ENCODE peak calls at places on chromosomes 4 and X, in nine cellular contexts. E, L, Z, A, W, M, G, O and U are unnamed samples.

GRCh38 chr4:99102634-99103033 is 14.0 kb upstream of the ADH5 start:
- DNase-seq in E (no peak), L (no peak), Z (no peak), A (no peak), W (no peak), M (no peak), G (no peak), O (no peak), U (no peak)

GRCh38 chr4:125097729-125098128 is 217.0 kb upstream of the FAT4 start:
- DNase-seq in E (no peak), L (no peak), Z (no peak), A (no peak), W (no peak), M (no peak), G (no peak), O (no peak), U (no peak)

GRCh38 chrX:136183917-136184316 is 36.6 kb downstream of the FHL1 start:
- DNase-seq in E (no peak), L (no peak), Z (no peak), A (no peak), W (no peak), M (no peak), G (no peak), O (no peak), U (no peak)

GRCh38 chr4:88958080-88958479 is 98.9 kb downstream of the FAM13A start:
- DNase-seq in E (no peak), L (peak; percentile 37), Z (no peak), A (no peak), W (no peak), M (no peak), G (no peak), O (no peak), U (no peak)

GRCh38 chr4:120057416-120057815 is 9.2 kb downstream of the MAD2L1 start:
- DNase-seq in E (no peak), L (no peak), Z (no peak), A (no peak), W (no peak), M (no peak), G (no peak), O (no peak), U (no peak)

GRCh38 chr4:94758700-94759399 is 1.1 kb downstream of the BMPR1B start:
- DNase-seq in E (no peak), L (peak; percentile 67), Z (no peak), A (no peak), W (no peak), M (peak; percentile 11), G (no peak), O (no peak), U (no peak)

GRCh38 chr4:57280481-57280880 is 170.3 kb upstream of the IGFBP7 start:
- DNase-seq in E (no peak), L (no peak), Z (no peak), A (no peak), W (no peak), M (no peak), G (no peak), O (no peak), U (no peak)

GRCh38 chr4:24801136-24801855 is 5.9 kb downstream of the SOD3 start:
- DNase-seq in E (no peak), L (no peak), Z (no peak), A (no peak), W (no peak), M (no peak), G (no peak), O (no peak), U (no peak)

GRCh38 chrX:45849261-45849660 is 648.6 kb upstream of the DIPK2B start:
- DNase-seq in E (no peak), L (peak; percentile 14), Z (no peak), A (peak; percentile 86), W (no peak), M (peak; percentile 15), G (no peak), O (peak; percentile 17), U (no peak)

GRCh38 chr4:39686997-39687396 is 10.9 kb upstream of the UBE2K start:
- DNase-seq in E (no peak), L (no peak), Z (no peak), A (no peak), W (no peak), M (no peak), G (no peak), O (no peak), U (no peak)

GRCh38 chrX:154064637-154065435 is 32.7 kb downstream of the MECP2 start:
- DNase-seq in E (no peak), L (no peak), Z (no peak), A (no peak), W (no peak), M (no peak), G (no peak), O (no peak), U (no peak)

GRCh38 chrX:16368696-16369095 is 201.4 kb downstream of the MAGEB17 start:
- DNase-seq in E (no peak), L (no peak), Z (no peak), A (no peak), W (no peak), M (no peak), G (no peak), O (no peak), U (no peak)

GRCh38 chr4:172725581-172725980 is 443.0 kb upstream of the GALNT7 start:
- DNase-seq in E (no peak), L (no peak), Z (no peak), A (peak; percentile 25), W (no peak), M (no peak), G (no peak), O (no peak), U (no peak)

GRCh38 chrX:11899091-11899490 is 141.1 kb downstream of the MSL3 start:
- DNase-seq in E (no peak), L (no peak), Z (no peak), A (no peak), W (no peak), M (no peak), G (no peak), O (no peak), U (no peak)

GRCh38 chrX:65677954-65678469 is 10.6 kb downstream of the MSN start:
- DNase-seq in E (no peak), L (no peak), Z (no peak), A (peak; percentile 94), W (no peak), M (peak; percentile 5), G (no peak), O (no peak), U (no peak)

GRCh38 chrX:9534686-9535085 is 69.8 kb downstream of the TBL1X start:
- DNase-seq in E (no peak), L (no peak), Z (no peak), A (peak; percentile 19), W (no peak), M (no peak), G (no peak), O (no peak), U (no peak)

GRCh38 chr4:15653864-15654391 is 1.2 kb downstream of the FBXL5 start:
- DNase-seq in E (no peak), L (peak; percentile 50), Z (no peak), A (peak; percentile 65), W (no peak), M (no peak), G (no peak), O (no peak), U (no peak)

GRCh38 chrX:67726028-67726427 is 182.2 kb downstream of the AR start:
- DNase-seq in E (no peak), L (no peak), Z (no peak), A (no peak), W (no peak), M (no peak), G (no peak), O (no peak), U (no peak)

GRCh38 chrX:76253432-76253831 is 80.6 kb downstream of the PBDC1 start:
- DNase-seq in E (no peak), L (peak; percentile 66), Z (no peak), A (peak; percentile 56), W (peak; percentile 64), M (peak; percentile 12), G (no peak), O (peak; percentile 26), U (peak; percentile 31)

GRCh38 chrX:153766098-153766817 is 2.2 kb downstream of the PLXNB3 start:
- DNase-seq in E (no peak), L (no peak), Z (peak; percentile 7), A (peak; percentile 71), W (no peak), M (no peak), G (peak; percentile 54), O (no peak), U (peak; percentile 11)

DNA sequence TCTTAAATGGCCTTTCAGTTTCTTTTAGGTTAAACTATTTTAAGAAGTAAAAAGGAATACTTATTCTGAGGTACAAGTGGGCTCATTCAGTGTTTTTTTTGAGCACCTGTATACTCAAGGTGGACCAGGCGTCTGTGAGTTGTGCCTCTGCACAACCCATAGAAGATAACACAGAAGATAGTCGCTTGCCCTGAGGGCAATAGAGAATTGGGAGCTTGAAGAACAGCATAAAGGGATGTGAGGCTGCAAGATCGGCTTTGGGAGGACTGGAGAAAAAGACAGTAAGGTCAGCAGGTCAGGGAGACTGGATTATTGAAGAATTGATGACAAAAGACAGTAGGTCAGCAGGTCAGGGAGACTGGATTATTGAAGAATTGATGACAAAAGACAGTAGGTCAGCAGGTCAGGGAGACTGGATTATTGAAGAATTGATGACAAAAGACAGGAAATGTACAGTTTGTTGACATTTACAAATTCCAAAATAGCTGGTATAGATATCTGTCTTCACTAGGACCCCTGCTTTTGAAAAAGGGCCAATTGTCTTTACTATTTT is 3.1 kb downstream of the CPE start:
- DNase-seq in E (no peak), L (no peak), Z (no peak), A (no peak), W (no peak), M (no peak), G (no peak), O (no peak), U (no peak)
- H3K4me3 ChIP-seq in E (no peak overlapping the region), L (no peak overlapping the region), Z (peak overlapping the region; percentile 75), A (no peak overlapping the region), W (no peak overlapping the region), M (no peak overlapping the region), G (no peak overlapping the region), O (no peak overlapping the region), U (no peak overlapping the region)

GRCh38 chr4:104860227-104861123 is 286.2 kb upstream of the TET2 start:
- DNase-seq in E (no peak), L (peak; percentile 89), Z (no peak), A (peak; percentile 63), W (peak; percentile 76), M (peak; percentile 70), G (no peak), O (peak; percentile 10), U (peak; percentile 49)
- H3K27ac ChIP-seq in E (no peak overlapping the region), L (no peak overlapping the region), Z (no peak overlapping the region), A (no peak overlapping the region), W (no peak overlapping the region), M (no peak overlapping the region), G (no peak overlapping the region), O (no peak overlapping the region), U (no peak overlapping the region)

DNA sequence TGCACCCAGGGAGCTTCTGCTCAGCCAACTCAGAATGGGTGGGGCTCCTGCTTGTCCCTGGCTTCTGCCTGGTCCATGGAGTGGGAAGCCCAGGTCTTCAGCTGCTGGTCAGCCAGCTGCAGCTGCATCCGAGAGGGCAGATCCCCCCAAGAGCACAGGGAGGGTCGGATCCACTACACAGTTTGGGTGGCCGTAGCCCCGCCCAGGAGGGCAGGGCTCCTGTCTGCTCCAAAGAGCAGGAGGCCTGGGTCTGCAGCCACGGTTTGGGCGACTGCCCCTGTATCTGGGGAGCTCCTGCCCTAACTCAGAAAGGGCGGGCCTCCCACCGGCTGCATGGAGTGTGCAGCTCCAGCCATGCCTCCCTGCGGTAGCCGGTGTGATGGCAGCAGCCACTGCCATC is 169.1 kb downstream of the TEX13A start:
- DNase-seq in E (no peak), L (no peak), Z (no peak), A (no peak), W (no peak), M (no peak), G (peak; percentile 20), O (no peak), U (no peak)
- H3K4me3 ChIP-seq in E (no peak overlapping the region), L (no peak overlapping the region), Z (no peak overlapping the region), A (no peak overlapping the region), W (no peak overlapping the region), M (no peak overlapping the region), G (no peak overlapping the region), O (no peak overlapping the region), U (no peak overlapping the region)

GRCh38 chrX:102711872-102712215 is 404 bp upstream of the GPRASP2 start:
- DNase-seq in E (no peak), L (peak; percentile 44), Z (no peak), A (no peak), W (no peak), M (no peak), G (no peak), O (no peak), U (no peak)
- H3K27ac ChIP-seq in E (no peak overlapping the region), L (no peak overlapping the region), Z (peak overlapping the region; percentile 86), A (no peak overlapping the region), W (no peak overlapping the region), M (no peak overlapping the region), G (no peak overlapping the region), O (no peak overlapping the region), U (no peak overlapping the region)